ENCODE peak calls at places on chromosomes 13 and 19, in six cellular contexts. B, L, D, U, S and J are unnamed samples.

GRCh38 chr19:49443366-49444099 is 2.2 kb upstream of the SLC17A7 start:
- DNase-seq in U (peak; percentile 93), L (peak; percentile 92), S (peak; percentile 96), B (peak; percentile 98), D (peak; percentile 91), J (peak; percentile 94)

GRCh38 chr19:35870798-35871197 is 2.4 kb downstream of the APLP1 start:
- DNase-seq in U (no peak), L (no peak), D (no peak), B (no peak), S (no peak), J (no peak)

GRCh38 chr19:16161848-16162247 is 11.5 kb downstream of the CIB3 start:
- DNase-seq in U (no peak), S (no peak), L (peak; percentile 85), D (no peak), B (no peak), J (no peak)

GRCh38 chr19:57103573-57104277 is 16.1 kb upstream of the USP29 start:
- DNase-seq in S (no peak), U (peak; percentile 73), B (no peak), D (no peak), L (peak; percentile 47), J (no peak)

GRCh38 chr13:23674795-23675640 is 104.8 kb downstream of the TNFRSF19 start:
- DNase-seq in S (no peak), L (peak; percentile 99), U (no peak), B (no peak), D (no peak), J (no peak)

GRCh38 chr13:100875392-100876043 is 200.9 kb upstream of the TMTC4 start:
- DNase-seq in B (no peak), L (peak; percentile 96), S (no peak), D (no peak), U (no peak), J (no peak)

GRCh38 chr19:48906324-48906723 is 6.2 kb downstream of the NUCB1 start:
- DNase-seq in D (no peak), U (no peak), B (no peak), S (no peak), L (no peak), J (no peak)

GRCh38 chr19:5680083-5680436 is 256 bp downstream of the MICOS13 start:
- DNase-seq in S (no peak), U (peak; percentile 11), D (no peak), B (no peak), L (peak; percentile 21), J (no peak)

GRCh38 chr13:76992548-76993001 is 694 bp downstream of the CLN5 start:
- DNase-seq in D (no peak), S (peak; percentile 71), U (peak; percentile 42), L (peak; percentile 23), B (no peak), J (no peak)

GRCh38 chr19:2270157-2270571 is 11.8 kb downstream of the PEAK3 start:
- DNase-seq in B (no peak), L (no peak), S (peak; percentile 89), D (no peak), U (peak; percentile 60), J (no peak)

GRCh38 chr19:7482584-7483439 is 6.0 kb downstream of the PEX11G start:
- DNase-seq in U (no peak), L (no peak), B (no peak), D (peak; percentile 66), S (no peak), J (no peak)

GRCh38 chr19:48639483-48640375 is 2.5 kb upstream of the DBP start:
- DNase-seq in S (peak; percentile 71), U (no peak), D (no peak), B (no peak), L (no peak), J (peak; percentile 87)

GRCh38 chr19:33302974-33303790 is 848 bp upstream of the CEBPA start:
- DNase-seq in D (no peak), S (peak; percentile 76), L (peak; percentile 41), U (no peak), B (no peak), J (no peak)

GRCh38 chr13:64471916-64472315 is 2758.2 kb downstream of the PCDH9 start:
- DNase-seq in D (no peak), B (no peak), L (peak; percentile 60), S (no peak), U (no peak), J (no peak)

GRCh38 chr19:48837081-48837524 is 812 bp upstream of the HSD17B14 start:
- DNase-seq in S (peak; percentile 92), L (peak; percentile 78), B (peak; percentile 96), D (peak; percentile 74), U (peak; percentile 73), J (no peak)

GRCh38 chr19:51460164-51460992 is 2.1 kb upstream of the SIGLEC8 start:
- DNase-seq in U (no peak), D (no peak), B (no peak), L (peak; percentile 7), S (no peak), J (no peak)

GRCh38 chr13:32645854-32646253 is 59.6 kb downstream of the PDS5B start:
- DNase-seq in D (no peak), S (no peak), U (no peak), L (no peak), B (no peak), J (no peak)

GRCh38 chr19:33794578-33795369 is 1.9 kb upstream of the KCTD15 start:
- DNase-seq in S (no peak), D (no peak), L (no peak), U (no peak), B (no peak), J (no peak)

GRCh38 chr19:35018379-35018778 is 11.9 kb upstream of the SCN1B start:
- DNase-seq in S (no peak), B (no peak), D (no peak), U (no peak), L (no peak), J (no peak)

GRCh38 chr13:27493981-27494380 is 43.6 kb upstream of the MTIF3 start:
- DNase-seq in U (no peak), B (no peak), D (no peak), L (no peak), S (no peak), J (no peak)

GRCh38 chr13:42847891-42848663 is 66.7 kb downstream of the FAM216B start:
- DNase-seq in L (peak; percentile 8), S (no peak), U (no peak), B (no peak), D (no peak), J (no peak)

GRCh38 chr13:35848316-35848715 is 282.9 kb downstream of the DCLK1 start:
- DNase-seq in S (no peak), L (no peak), D (no peak), U (no peak), B (no peak), J (no peak)

GRCh38 chr19:47508721-47509120 is 6.1 kb downstream of the NAPA start:
- DNase-seq in B (no peak), D (no peak), L (no peak), S (no peak), U (no peak), J (no peak)

GRCh38 chr19:47507924-47508553 is 6.8 kb downstream of the NAPA start:
- DNase-seq in L (no peak), B (no peak), U (no peak), D (no peak), S (no peak), J (no peak)

GRCh38 chr19:47505506-47505905 is 9.4 kb downstream of the NAPA start:
- DNase-seq in S (no peak), B (no peak), D (no peak), U (no peak), L (no peak), J (no peak)

GRCh38 chr19:47507031-47507430 is 7.8 kb downstream of the NAPA start:
- DNase-seq in L (no peak), U (no peak), D (no peak), S (no peak), B (no peak), J (no peak)

GRCh38 chr19:47506459-47506858 is 8.4 kb downstream of the NAPA start:
- DNase-seq in B (no peak), U (no peak), S (no peak), D (no peak), L (no peak), J (no peak)
- H3K27ac ChIP-seq in B (peak overlapping the region; percentile 64), U (peak overlapping the region; percentile 31), S (peak overlapping the region; percentile 67), D (no peak overlapping the region), L (no peak overlapping the region), J (no peak overlapping the region)

GRCh38 chr13:97295279-97296182 is 73.4 kb downstream of the MBNL2 start:
- DNase-seq in B (no peak), D (no peak), U (no peak), L (peak; percentile 92), S (no peak), J (no peak)
- TF ChIP-seq POLR2A in B (no peak), D (no peak), U (no peak), L (no peak), S (no peak), J (no peak)

DNA sequence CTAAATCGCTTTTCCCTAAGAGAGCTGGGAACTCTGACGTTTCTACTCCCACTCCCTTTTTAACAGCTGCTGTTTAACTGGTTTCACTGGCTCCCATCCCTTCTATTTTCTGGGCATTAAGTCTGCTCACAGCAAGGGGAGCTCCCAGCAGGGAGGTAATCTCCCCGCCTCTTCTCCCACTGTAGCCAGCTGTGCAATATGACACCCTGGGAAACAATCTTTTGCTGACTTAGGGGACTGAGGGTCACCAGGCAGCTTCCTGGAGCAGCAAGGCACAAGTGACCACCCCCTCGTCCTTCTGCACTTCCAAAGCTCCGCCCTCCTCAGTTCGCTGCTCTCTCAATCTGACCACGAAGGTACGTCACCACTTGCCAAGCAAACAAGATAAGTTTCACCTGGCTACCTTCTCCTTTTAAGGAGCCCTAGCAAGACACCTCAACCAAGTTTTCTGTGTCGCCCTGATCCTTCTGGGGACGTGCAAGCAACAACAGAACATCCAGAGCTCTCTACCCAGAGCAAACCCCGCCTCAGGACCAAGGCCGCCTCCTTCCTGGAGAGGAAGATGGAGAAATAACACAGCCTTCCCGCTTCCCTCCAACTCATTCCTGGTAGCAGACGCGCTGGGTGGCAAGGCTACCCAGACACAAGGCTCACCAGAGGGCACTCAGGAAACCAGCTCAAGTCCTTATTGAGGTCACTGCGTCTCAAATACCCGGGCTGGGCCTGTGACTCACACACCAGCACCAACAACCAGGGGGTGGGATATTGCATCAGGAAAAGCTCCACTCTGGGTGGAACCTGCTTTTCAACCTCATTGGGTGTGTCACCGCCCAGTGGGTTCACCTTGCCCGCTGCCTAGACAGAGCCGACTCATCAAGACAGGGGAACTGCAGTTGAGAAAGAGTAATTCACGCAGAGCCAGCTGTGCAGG is 92.4 kb downstream of the STK24 start:
- DNase-seq in L (peak; percentile 95), D (no peak), S (peak; percentile 94), B (no peak), U (peak; percentile 50), J (peak; percentile 96)
- H3K4me1 ChIP-seq in L (peaks cover 45% of the 10 kb centered on the region), D (peaks cover 41% of the 10 kb centered on the region), S (peaks cover 83% of the 10 kb centered on the region), B (peaks cover 98% of the 10 kb centered on the region), U (peaks cover 89% of the 10 kb centered on the region), J (peaks cover 99% of the 10 kb centered on the region)

GRCh38 chr13:113428871-113429607 is 24.2 kb downstream of the ADPRHL1 start:
- DNase-seq in L (no peak), B (no peak), S (peak; percentile 50), U (no peak), D (no peak), J (no peak)

GRCh38 chr13:113429608-113429985 is 23.7 kb downstream of the ADPRHL1 start:
- DNase-seq in L (no peak), S (no peak), U (no peak), D (no peak), B (no peak), J (no peak)

GRCh38 chr13:113430378-113431110 is 22.7 kb downstream of the ADPRHL1 start:
- DNase-seq in D (no peak), S (no peak), B (no peak), L (no peak), U (no peak), J (no peak)

GRCh38 chr13:113432509-113433270 is 20.6 kb downstream of the ADPRHL1 start:
- DNase-seq in L (no peak), U (no peak), S (no peak), B (no peak), D (no peak), J (no peak)

GRCh38 chr13:113431171-113431570 is 22.1 kb downstream of the ADPRHL1 start:
- DNase-seq in D (no peak), S (no peak), B (no peak), U (no peak), L (no peak), J (no peak)
- H3K27ac ChIP-seq in D (no peak overlapping the region), S (no peak overlapping the region), B (no peak overlapping the region), U (peak overlapping the region; percentile 33), L (no peak overlapping the region), J (no peak overlapping the region)